ENCODE peak calls at places on chromosomes 13 and 19, in nine cellular contexts. N is IMR-90, J is ovary, P is spleen, R is testis, G is GM12892, Q is adrenal gland, S is uterus, T is breast epithelium. F is an unnamed sample.
A peak's percentile ranks its signal among the peaks of the same experiment; 100 is the strongest.

GRCh38 chr13:86684402-86684801 is 885.2 kb upstream of the SLITRK6 start:
- DNase-seq in N (no peak), J (no peak), P (no peak), R (no peak), G (no peak), Q (no peak), S (no peak), T (no peak), F (no peak)

GRCh38 chr13:84985860-84986259 is 813.4 kb downstream of the SLITRK6 start:
- DNase-seq in N (no peak), J (no peak), P (no peak), R (no peak), G (no peak), Q (no peak), S (no peak), T (no peak), F (no peak)

GRCh38 chr13:79108914-79109643 is 297.0 kb downstream of the RBM26 start:
- DNase-seq in N (no peak), J (no peak), P (no peak), R (no peak), G (no peak), Q (no peak), S (no peak), T (no peak), F (no peak)

GRCh38 chr13:101455863-101456262 is 3.4 kb downstream of the ITGBL1 start:
- DNase-seq in N (peak; percentile 97), J (no peak), P (no peak), R (no peak), G (no peak), Q (no peak), S (no peak), T (no peak), F (no peak)

GRCh38 chr19:39372941-39373340 is 18.0 kb downstream of the PAF1 start:
- DNase-seq in N (peak; percentile 28), J (no peak), P (no peak), R (no peak), G (no peak), Q (no peak), S (no peak), T (no peak), F (no peak)

GRCh38 chr19:32313866-32314265 is 31.5 kb upstream of the ZNF507 start:
- DNase-seq in N (no peak), J (no peak), P (no peak), R (no peak), G (no peak), Q (no peak), S (no peak), T (no peak), F (no peak)

GRCh38 chr19:54002495-54003315 is 11.3 kb downstream of the CACNG6 start:
- DNase-seq in N (no peak), J (no peak), P (no peak), R (no peak), G (no peak), Q (no peak), S (no peak), T (no peak), F (no peak)

GRCh38 chr19:16520074-16520973 is 21.9 kb downstream of the CHERP start:
- DNase-seq in N (no peak), J (no peak), P (no peak), R (no peak), G (no peak), Q (no peak), S (no peak), T (no peak), F (no peak)

GRCh38 chr13:19781526-19781925 is 1.2 kb downstream of the PSPC1 start:
- DNase-seq in N (no peak), J (no peak), P (no peak), R (peak; percentile 11), G (no peak), Q (no peak), S (no peak), T (no peak), F (peak; percentile 14)

GRCh38 chr19:15197275-15198005 is 3.4 kb downstream of the NOTCH3 start:
- DNase-seq in N (peak; percentile 18), J (no peak), P (no peak), R (no peak), G (no peak), Q (no peak), S (no peak), T (no peak), F (no peak)

DNA sequence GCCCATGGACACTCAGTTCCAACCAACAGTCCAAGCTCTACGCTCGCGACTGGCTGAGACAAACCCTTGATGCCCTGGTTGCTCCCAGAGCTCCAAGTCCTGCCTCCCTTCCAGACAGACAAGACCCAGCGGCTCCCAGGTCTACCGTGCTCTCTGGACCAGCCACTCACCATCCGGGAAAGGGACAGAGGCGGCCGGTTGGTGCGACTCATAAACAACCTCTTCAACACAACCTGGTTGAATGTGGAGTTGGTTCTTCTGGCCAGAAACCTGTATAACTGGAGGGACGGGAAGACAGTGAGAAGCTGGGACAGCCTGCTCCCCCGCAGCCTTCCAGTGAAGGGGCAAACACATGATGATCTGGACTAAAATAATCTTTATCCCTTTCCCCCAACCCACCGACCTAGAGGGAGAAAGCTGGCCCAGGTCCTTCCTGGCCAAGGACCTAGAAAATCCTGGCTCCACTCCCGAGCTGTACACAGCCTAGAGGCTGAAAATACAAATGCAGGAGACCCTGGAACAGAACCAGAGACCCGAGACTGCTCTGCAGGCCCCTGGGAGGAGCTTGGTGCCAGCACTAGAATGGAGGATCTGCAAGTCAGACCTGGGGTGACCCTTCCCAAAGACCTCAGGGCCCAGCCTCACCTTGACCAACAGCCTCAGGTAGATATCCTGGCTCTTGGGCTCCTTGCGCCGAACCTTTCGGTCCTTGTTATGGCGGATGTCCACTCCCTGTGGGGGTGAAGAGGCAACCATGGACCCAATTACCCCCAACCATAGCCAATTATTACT is 1.6 kb downstream of the RPL18 start:
- DNase-seq in N (no peak), J (no peak), P (peak; percentile 76), R (no peak), G (no peak), Q (no peak), S (no peak), T (no peak), F (no peak)
- TF ChIP-seq POLR2A in N (no peak), J (no peak), P (no peak), R (no peak), G (no peak), Q (no peak), S (no peak), T (no peak), F (no peak)

GRCh38 chr13:106468948-106469590 is 66.4 kb downstream of the EFNB2 start:
- DNase-seq in N (no peak), J (no peak), P (no peak), R (no peak), G (no peak), Q (no peak), S (no peak), T (no peak), F (no peak)

GRCh38 chr13:106464076-106464475 is 71.4 kb downstream of the EFNB2 start:
- DNase-seq in N (no peak), J (no peak), P (no peak), R (no peak), G (no peak), Q (no peak), S (no peak), T (no peak), F (no peak)

GRCh38 chr13:106467406-106468122 is 67.9 kb downstream of the EFNB2 start:
- DNase-seq in N (no peak), J (no peak), P (no peak), R (no peak), G (no peak), Q (no peak), S (no peak), T (no peak), F (no peak)

GRCh38 chr13:106468207-106468606 is 67.3 kb downstream of the EFNB2 start:
- DNase-seq in N (no peak), J (no peak), P (no peak), R (no peak), G (no peak), Q (no peak), S (no peak), T (no peak), F (no peak)

GRCh38 chr13:106466691-106467405 is 68.6 kb downstream of the EFNB2 start:
- DNase-seq in N (no peak), J (no peak), P (no peak), R (no peak), G (no peak), Q (no peak), S (no peak), T (no peak), F (no peak)
- TF ChIP-seq POLR2A in N (no peak), J (no peak), P (no peak), R (no peak), G (no peak), Q (no peak), S (no peak), T (no peak), F (no peak)

GRCh38 chr19:19111138-19111835 is 27.0 kb downstream of the TMEM161A start:
- DNase-seq in N (no peak), J (peak; percentile 30), P (no peak), R (no peak), G (no peak), Q (no peak), S (no peak), T (no peak), F (no peak)

GRCh38 chr19:19110410-19111137 is 27.7 kb downstream of the TMEM161A start:
- DNase-seq in N (no peak), J (peak; percentile 39), P (no peak), R (no peak), G (no peak), Q (no peak), S (no peak), T (no peak), F (no peak)

GRCh38 chr19:19115954-19116353 is 22.3 kb downstream of the TMEM161A start:
- DNase-seq in N (no peak), J (no peak), P (no peak), R (peak; percentile 48), G (peak; percentile 58), Q (no peak), S (no peak), T (no peak), F (no peak)

GRCh38 chr19:19111967-19112580 is 26.2 kb downstream of the TMEM161A start:
- DNase-seq in N (no peak), J (no peak), P (no peak), R (no peak), G (no peak), Q (no peak), S (no peak), T (no peak), F (no peak)

GRCh38 chr19:19113040-19113541 is 25.2 kb downstream of the TMEM161A start:
- DNase-seq in N (peak; percentile 74), J (no peak), P (no peak), R (no peak), G (no peak), Q (no peak), S (no peak), T (no peak), F (no peak)
- TF ChIP-seq POLR2A in N (no peak), J (no peak), P (no peak), R (no peak), G (no peak), Q (no peak), S (no peak), T (no peak), F (no peak)

DNA sequence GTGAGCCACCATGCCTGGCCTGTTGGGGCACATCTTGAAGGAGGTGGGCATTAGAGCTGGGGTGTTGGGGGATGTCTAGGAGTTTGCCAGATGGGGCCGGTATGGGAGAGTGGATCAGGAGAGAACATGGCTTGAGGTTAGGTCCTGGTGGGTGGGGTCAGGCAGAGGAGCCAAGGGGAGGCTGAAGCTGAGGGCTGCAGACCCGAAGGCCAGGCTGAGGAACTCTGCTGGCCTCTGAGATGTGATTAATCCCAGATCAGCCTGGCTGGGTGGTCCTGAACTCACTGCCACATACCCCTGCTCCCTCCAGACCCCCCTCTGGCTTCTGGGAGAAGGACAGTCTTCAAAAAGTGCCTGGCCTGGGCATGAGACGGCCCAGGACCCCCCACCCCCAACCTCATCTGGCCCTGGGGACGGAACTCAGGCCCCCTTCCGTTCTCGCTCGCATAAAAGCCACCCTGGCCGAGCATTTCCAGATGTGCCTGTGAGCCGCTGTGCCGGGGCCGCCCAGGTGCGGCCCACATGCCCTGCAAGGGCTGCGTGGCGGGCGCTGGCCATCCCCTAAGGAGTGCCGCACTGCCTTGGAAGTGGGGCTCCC is 2.7 kb downstream of the FSTL3 start:
- DNase-seq in N (no peak), J (no peak), P (no peak), R (no peak), G (no peak), Q (peak; percentile 28), S (no peak), T (peak; percentile 51), F (no peak)
- TF ChIP-seq POLR2A in N (no peak), J (no peak), P (no peak), R (no peak), G (no peak), Q (no peak), S (no peak), T (no peak), F (no peak)